ENCODE peak calls at places on chromosomes 4 and X, in eight cellular contexts. L is IMR-90, O is sigmoid colon, E is A549, G is lower lobe of right lung, N is left lung, J is ascending aorta, B is left ventricle myocardium inferior. P is an unnamed sample. For H3K4me1, the result is how much of the 10 kb centered on the place peaks cover.

GRCh38 chr4:3174371-3175338 is 74.3 kb upstream of the MSANTD1 start:
- DNase-seq in L (no peak), O (no peak), E (no peak), G (no peak), N (no peak), J (no peak), B (no peak), P (no peak)

GRCh38 chr4:153649572-153649991 is 34.5 kb upstream of the TLR2 start:
- DNase-seq in L (peak), O (no peak), E (no peak), G (no peak), N (no peak), J (no peak), B (no peak), P (no peak)

GRCh38 chr4:83320548-83320947 is 14.1 kb downstream of the HPSE start:
- DNase-seq in L (peak), O (peak), E (no peak), G (peak), N (peak), J (peak), B (peak), P (peak)

GRCh38 chrX:40887476-40887875 is 152.1 kb upstream of the MED14 start:
- DNase-seq in L (peak), O (no peak), E (no peak), G (no peak), N (no peak), J (no peak), B (no peak), P (no peak)

GRCh38 chrX:20742106-20742505 is 475.4 kb upstream of the RPS6KA3 start:
- DNase-seq in L (no peak), O (no peak), E (no peak), G (no peak), N (no peak), J (no peak), B (no peak), P (no peak)

GRCh38 chr4:137621056-137621455 is 88.8 kb upstream of the PCDH18 start:
- DNase-seq in L (no peak), O (no peak), E (no peak), G (no peak), N (no peak), J (no peak), B (no peak), P (no peak)

GRCh38 chr4:27357283-27357682 is 496.6 kb downstream of the STIM2 start:
- DNase-seq in L (no peak), O (no peak), E (no peak), G (no peak), N (no peak), J (no peak), B (no peak), P (no peak)

GRCh38 chrX:55522577-55523254 is 33.1 kb upstream of the USP51 start:
- DNase-seq in L (no peak), O (no peak), E (no peak), G (no peak), N (no peak), J (no peak), B (no peak), P (no peak)

GRCh38 chr4:105741548-105741947 is 33.0 kb downstream of the GSTCD start:
- DNase-seq in L (peak), O (no peak), E (no peak), G (no peak), N (no peak), J (no peak), B (no peak), P (no peak)

GRCh38 chr4:122107680-122108079 is 44.5 kb upstream of the BLTP1 start:
- DNase-seq in L (no peak), O (no peak), E (no peak), G (no peak), N (no peak), J (no peak), B (no peak), P (no peak)

GRCh38 chrX:40521868-40522450 is 58.8 kb upstream of the ATP6AP2 start:
- DNase-seq in L (no peak), O (no peak), E (no peak), G (no peak), N (no peak), J (no peak), B (peak), P (no peak)

GRCh38 chr4:16573744-16574143 is 324.7 kb downstream of the LDB2 start:
- DNase-seq in L (peak), O (no peak), E (no peak), G (no peak), N (no peak), J (no peak), B (peak), P (no peak)

GRCh38 chr4:90545380-90545779 is 418.2 kb downstream of the CCSER1 start:
- DNase-seq in L (no peak), O (no peak), E (no peak), G (no peak), N (no peak), J (no peak), B (no peak), P (no peak)

GRCh38 chr4:52751349-52751911 is at the start of gene ERVMER34-1:
- DNase-seq in L (no peak), O (peak), E (peak), G (peak), N (peak), J (no peak), B (peak), P (peak)

GRCh38 chrX:130264573-130264972 is 4.1 kb downstream of the ZNF280C start:
- DNase-seq in L (peak), O (no peak), E (no peak), G (no peak), N (no peak), J (no peak), B (no peak), P (no peak)

GRCh38 chrX:114097866-114098265 is 486.0 kb upstream of the HTR2C start:
- DNase-seq in L (no peak), O (no peak), E (no peak), G (no peak), N (no peak), J (no peak), B (no peak), P (no peak)

GRCh38 chrX:45063319-45064095 is 137.2 kb downstream of the DIPK2B start:
- DNase-seq in L (peak), O (no peak), E (no peak), G (no peak), N (no peak), J (no peak), B (no peak), P (no peak)

GRCh38 chr4:55238407-55238806 is 107.6 kb upstream of the SRD5A3 start:
- DNase-seq in L (no peak), O (no peak), E (no peak), G (no peak), N (no peak), J (no peak), B (no peak), P (no peak)

GRCh38 chr4:173074501-173074946 is 94.1 kb upstream of the GALNT7 start:
- DNase-seq in L (peak), O (no peak), E (peak), G (no peak), N (no peak), J (no peak), B (no peak), P (no peak)

GRCh38 chr4:159069922-159070321 is 33.0 kb upstream of the RAPGEF2 start:
- DNase-seq in L (peak), O (no peak), E (no peak), G (no peak), N (no peak), J (no peak), B (no peak), P (no peak)

GRCh38 chrX:88135735-88136134 is 611.3 kb upstream of the CPXCR1 start:
- DNase-seq in L (no peak), O (no peak), E (no peak), G (no peak), N (no peak), J (no peak), B (no peak), P (no peak)

GRCh38 chr4:142373610-142374009 is 472.5 kb downstream of the INPP4B start:
- DNase-seq in L (peak), O (no peak), E (no peak), G (no peak), N (no peak), J (no peak), B (no peak), P (no peak)

GRCh38 chrX:39985551-39985950 is 112.2 kb downstream of the BCOR start:
- DNase-seq in L (no peak), O (no peak), E (no peak), G (no peak), N (no peak), J (no peak), B (no peak), P (no peak)

GRCh38 chrX:37701588-37701987 is 16.0 kb downstream of the XK start:
- DNase-seq in L (no peak), O (no peak), E (no peak), G (no peak), N (no peak), J (no peak), B (no peak), P (no peak)

GRCh38 chr4:88144866-88145300 is 13.6 kb downstream of the ABCG2 start:
- DNase-seq in L (no peak), O (no peak), E (no peak), G (no peak), N (no peak), J (no peak), B (no peak), P (no peak)

GRCh38 chr4:10684631-10685030 is at the start of gene CLNK:
- DNase-seq in L (no peak), O (no peak), E (no peak), G (no peak), N (no peak), J (no peak), B (no peak), P (no peak)

GRCh38 chrX:148204195-148204594 is 223.1 kb downstream of the FMR1NB start:
- DNase-seq in L (no peak), O (no peak), E (no peak), G (no peak), N (no peak), J (no peak), B (no peak), P (no peak)

GRCh38 chr4:181821039-181822004 is 421.9 kb upstream of the TENM3 start:
- DNase-seq in L (peak), O (no peak), E (no peak), G (no peak), N (no peak), J (no peak), B (no peak), P (no peak)

GRCh38 chrX:17535229-17535628 is 160.2 kb downstream of the NHS start:
- DNase-seq in L (peak), O (no peak), E (no peak), G (no peak), N (no peak), J (no peak), B (no peak), P (no peak)

GRCh38 chr4:2617955-2618354 is 81.5 kb downstream of the FAM193A start:
- DNase-seq in L (peak), O (no peak), E (no peak), G (no peak), N (no peak), J (no peak), B (no peak), P (peak)

GRCh38 chr4:184937745-184938144 is 80.5 kb upstream of the HELT start:
- DNase-seq in L (no peak), O (no peak), E (no peak), G (no peak), N (no peak), J (no peak), B (no peak), P (no peak)

GRCh38 chrX:109862386-109862910 is 129.4 kb upstream of the ACSL4 start:
- DNase-seq in L (no peak), O (no peak), E (no peak), G (no peak), N (no peak), J (no peak), B (no peak), P (no peak)

GRCh38 chrX:133265331-133265730 is 47.2 kb upstream of the TFDP3 start:
- DNase-seq in L (no peak), O (no peak), E (no peak), G (peak), N (no peak), J (no peak), B (no peak), P (peak)

GRCh38 chr4:85024671-85025070 is 58.2 kb upstream of the WDFY3 start:
- DNase-seq in L (no peak), O (no peak), E (no peak), G (no peak), N (no peak), J (no peak), B (no peak), P (no peak)

GRCh38 chrX:10106801-10107200 is 50.0 kb upstream of the CLCN4 start:
- DNase-seq in L (no peak), O (no peak), E (no peak), G (no peak), N (no peak), J (no peak), B (no peak), P (no peak)

GRCh38 chr4:36251983-36252382 is 7.7 kb upstream of the ARAP2 start:
- DNase-seq in L (no peak), O (no peak), E (no peak), G (no peak), N (no peak), J (no peak), B (no peak), P (no peak)

GRCh38 chr4:85370400-85371032 is 104.4 kb upstream of the ARHGAP24 start:
- DNase-seq in L (peak), O (no peak), E (no peak), G (no peak), N (no peak), J (no peak), B (no peak), P (no peak)

GRCh38 chr4:81508786-81509574 is 37.3 kb upstream of the RASGEF1B start:
- DNase-seq in L (no peak), O (no peak), E (no peak), G (no peak), N (no peak), J (no peak), B (no peak), P (no peak)

GRCh38 chr4:44447563-44448504 is 775 bp downstream of the KCTD8 start:
- DNase-seq in L (no peak), O (peak), E (no peak), G (peak), N (peak), J (no peak), B (peak), P (peak)

DNA sequence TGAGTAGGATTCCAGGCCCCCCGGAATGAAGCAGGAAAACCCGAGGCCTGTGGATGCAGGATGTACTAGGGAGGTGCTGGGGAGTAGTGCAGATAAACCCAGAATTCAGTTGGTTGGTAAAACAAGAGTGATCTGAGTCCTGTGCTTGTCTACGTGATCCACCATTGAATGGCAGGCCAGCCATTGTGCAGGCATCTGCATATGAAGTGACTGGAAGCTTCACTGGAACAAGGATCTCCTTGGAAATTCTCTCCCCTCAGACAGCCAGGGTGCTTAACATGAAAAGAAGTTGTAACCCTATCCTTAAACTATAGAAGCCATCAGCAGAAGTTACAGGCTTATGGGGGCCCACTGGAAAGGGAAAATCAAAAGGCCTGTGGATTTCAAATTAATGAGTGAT is 656 bp upstream of the GSPT2 start:
- DNase-seq in L (no peak), O (no peak), E (no peak), G (no peak), N (no peak), J (no peak), B (no peak), P (no peak)
- H3K4me1 ChIP-seq in L (under half), O (under half), E (under half), G (under half), N (under half), J (under half), B (under half), P (under half)

GRCh38 chr4:150283689-150284088 is 205.4 kb downstream of the DCLK2 start:
- DNase-seq in L (peak), O (no peak), E (no peak), G (no peak), N (no peak), J (no peak), B (no peak), P (no peak)

GRCh38 chr4:150278206-150278605 is 200.0 kb downstream of the DCLK2 start:
- DNase-seq in L (no peak), O (no peak), E (no peak), G (no peak), N (no peak), J (no peak), B (no peak), P (no peak)

GRCh38 chr4:150280975-150281374 is 202.7 kb downstream of the DCLK2 start:
- DNase-seq in L (no peak), O (no peak), E (no peak), G (no peak), N (no peak), J (no peak), B (no peak), P (no peak)

DNA sequence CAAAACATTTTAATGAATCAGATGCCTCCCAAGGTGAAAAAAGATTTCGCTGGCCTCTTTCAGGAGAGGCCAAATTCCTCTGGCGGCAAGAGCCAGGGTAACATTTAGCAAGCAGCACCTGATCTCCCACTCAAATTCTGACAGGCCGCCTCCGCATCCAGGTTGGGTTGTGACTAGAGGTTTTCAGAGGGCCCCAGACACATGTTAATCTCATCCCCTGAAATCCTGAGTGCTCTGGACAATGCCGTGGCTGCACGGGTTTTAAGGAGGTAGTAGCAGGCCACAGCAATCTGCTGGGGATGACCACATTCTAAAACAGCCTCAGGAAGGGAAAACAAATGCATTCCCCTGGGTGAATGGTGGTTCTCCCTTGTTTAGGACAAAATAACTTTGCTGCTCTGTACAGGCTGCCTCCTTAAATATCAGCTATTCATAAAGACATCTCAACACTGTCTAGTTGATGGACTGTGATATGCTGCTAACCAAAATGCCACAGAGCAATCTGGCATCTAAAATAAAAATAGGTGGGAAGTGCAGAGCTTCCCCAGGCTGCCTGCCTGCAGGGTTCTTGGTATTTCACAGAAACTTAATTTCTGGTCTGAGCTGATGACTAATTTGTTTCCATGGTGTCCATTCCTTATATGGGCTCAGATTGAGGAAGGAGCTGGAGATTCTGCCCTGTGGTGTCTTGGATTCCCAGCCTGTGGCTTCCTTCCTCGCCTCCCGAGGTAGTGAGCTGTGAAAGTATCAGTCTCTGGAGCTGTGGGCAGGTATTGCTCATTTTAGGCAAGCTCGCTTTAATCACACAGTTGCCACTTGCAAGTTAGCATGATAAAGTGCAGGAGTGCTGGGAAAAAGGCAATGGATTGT is 202.1 kb downstream of the DCLK2 start:
- DNase-seq in L (peak), O (no peak), E (no peak), G (no peak), N (no peak), J (no peak), B (no peak), P (no peak)
- H3K27ac ChIP-seq in L (peak), O (peak), E (no peak), G (no peak), N (peak), J (no peak), B (no peak), P (no peak)

DNA sequence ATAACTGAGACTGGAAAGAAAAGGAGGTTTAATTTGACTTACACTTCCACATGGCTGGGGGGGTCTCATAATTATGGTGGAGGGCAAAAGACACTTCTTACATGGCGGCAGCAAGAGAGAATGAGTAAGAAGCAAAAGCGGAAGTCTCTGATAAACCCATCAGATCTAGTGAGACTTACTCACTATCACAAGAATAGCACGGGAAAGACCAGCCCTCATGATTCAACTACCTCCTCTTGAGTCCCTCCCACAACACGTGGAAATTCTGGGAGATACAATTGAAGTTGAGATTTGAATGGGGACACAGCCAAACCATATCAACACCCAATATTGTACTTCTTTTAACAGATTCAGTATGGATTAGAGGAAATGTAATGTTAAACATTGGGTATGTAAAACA is 646.6 kb downstream of the ANKRD50 start:
- DNase-seq in L (no peak), O (no peak), E (no peak), G (no peak), N (no peak), J (no peak), B (no peak), P (no peak)
- H3K4me3 ChIP-seq in L (no peak), O (no peak), E (no peak), G (no peak), N (no peak), J (no peak), B (no peak), P (no peak)

GRCh38 chr4:6910340-6910959 is 824 bp downstream of the TBC1D14 start:
- DNase-seq in L (no peak), O (peak), E (peak), G (no peak), N (peak), J (no peak), B (no peak), P (no peak)
- H3K4me1 ChIP-seq in L (under half), O (under half), E (under half), G (under half), N (under half), J (under half), B (half or more), P (under half)

DNA sequence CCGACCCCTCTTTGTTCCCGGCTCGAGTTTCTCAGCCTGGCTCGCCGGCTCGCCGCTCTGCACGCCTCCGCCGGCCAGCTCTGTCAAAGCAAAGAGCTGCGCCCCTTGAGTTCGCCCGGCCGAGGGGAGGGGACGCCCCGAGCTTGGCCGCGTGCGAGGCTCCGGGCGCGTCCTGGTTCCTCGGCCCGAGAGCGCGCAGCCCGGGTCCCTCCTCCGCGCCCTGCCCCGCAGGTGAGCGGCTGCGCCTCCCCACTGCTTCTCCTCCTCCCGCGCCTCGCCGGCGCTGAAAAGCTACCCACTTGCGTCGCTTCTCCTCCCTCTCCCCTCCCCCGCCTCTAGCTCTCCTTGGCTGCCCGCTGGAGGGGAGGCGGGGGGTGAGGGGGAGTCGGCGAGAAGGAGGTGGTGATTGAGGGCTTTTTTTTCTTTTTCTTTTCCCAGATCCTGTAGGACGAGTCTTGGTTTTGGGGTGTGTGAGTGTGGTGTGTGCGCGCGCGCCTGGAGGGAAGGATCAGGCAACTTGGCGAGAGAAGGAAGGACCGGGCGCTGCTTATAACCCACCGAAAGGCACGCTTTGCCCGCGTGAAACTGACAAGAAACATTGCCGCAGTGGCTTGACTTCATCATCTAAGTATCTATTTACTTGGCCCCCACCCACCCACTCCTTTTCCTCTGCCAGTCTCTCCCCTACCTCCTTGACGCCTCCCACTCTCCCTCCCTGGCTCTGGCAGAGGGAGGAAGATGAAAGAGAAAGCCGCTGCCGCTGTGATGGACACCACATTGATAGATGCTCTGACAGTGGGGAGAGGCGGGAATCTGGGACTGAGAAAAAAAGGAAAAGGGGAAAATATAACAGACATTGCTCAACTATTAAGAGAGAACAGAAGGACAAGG is at the start of gene LEF1:
- DNase-seq in L (peak), O (no peak), E (no peak), G (no peak), N (peak), J (no peak), B (no peak), P (peak)
- H3K27ac ChIP-seq in L (no peak), O (no peak), E (no peak), G (peak), N (no peak), J (no peak), B (no peak), P (no peak)